ENCODE peak calls at places on chromosomes 16 and 17, in six cellular contexts. U is K562, M is HepG2, D is H1, T is GM12878, B is GM12892. Y is an unnamed sample.

GRCh38 chr17:2563061-2563460 is 30.4 kb upstream of the PAFAH1B1 start:
- DNase-seq in T (no peak), D (no peak), U (no peak), B (no peak), M (no peak), Y (no peak)

GRCh38 chr17:9905902-9906301 is 831 bp upstream of the RCVRN start:
- DNase-seq in T (no peak), D (peak), B (peak), M (peak), U (peak), Y (peak)

GRCh38 chr17:41567317-41567716 is 4.5 kb downstream of the KRT9 start:
- DNase-seq in M (no peak), U (no peak), D (no peak), T (no peak), B (no peak), Y (no peak)

GRCh38 chr17:3636908-3637373 is 381 bp downstream of the CTNS start:
- DNase-seq in T (no peak), D (no peak), M (no peak), B (no peak), U (no peak), Y (no peak)

GRCh38 chr16:27544671-27545070 is 5.0 kb downstream of the GTF3C1 start:
- DNase-seq in B (no peak), M (no peak), U (no peak), D (no peak), T (no peak), Y (no peak)

GRCh38 chr17:35578195-35578928 is at the start of gene PEX12:
- DNase-seq in B (peak), T (peak), D (peak), M (peak), U (peak), Y (peak)

GRCh38 chr17:933168-934083 is 46.1 kb downstream of the NXN start:
- DNase-seq in U (peak), B (no peak), M (peak), T (no peak), D (no peak), Y (no peak)

GRCh38 chr17:81917565-81918332 is at the start of gene SIRT7:
- DNase-seq in T (peak), D (peak), M (peak), U (peak), B (peak), Y (peak)

GRCh38 chr16:30876867-30877266 is 17.0 kb downstream of the BCL7C start:
- DNase-seq in U (peak), T (no peak), B (no peak), M (peak), D (no peak), Y (no peak)

GRCh38 chr17:77107506-77108433 is 33.0 kb upstream of the SEC14L1 start:
- DNase-seq in T (peak), M (no peak), B (peak), D (no peak), U (peak), Y (no peak)

GRCh38 chr16:84810518-84811273 is 9.1 kb upstream of the CRISPLD2 start:
- DNase-seq in D (no peak), U (no peak), B (no peak), T (peak), M (no peak), Y (no peak)

GRCh38 chr17:81244358-81245023 is 5.4 kb downstream of the NDUFAF8 start:
- DNase-seq in D (no peak), U (no peak), B (no peak), T (no peak), M (no peak), Y (no peak)

GRCh38 chr16:19348578-19349315 is 63.2 kb downstream of the CLEC19A start:
- DNase-seq in T (no peak), B (no peak), U (no peak), D (peak), M (no peak), Y (no peak)

GRCh38 chr16:66399930-66400329 is 27.2 kb upstream of the BEAN1 start:
- DNase-seq in T (no peak), B (no peak), U (no peak), M (no peak), D (no peak), Y (no peak)

GRCh38 chr17:39927928-39928867 is 666 bp downstream of the LRRC3C start:
- DNase-seq in U (peak), D (peak), B (no peak), M (peak), T (no peak), Y (no peak)

GRCh38 chr16:67431805-67432476 is 1.0 kb downstream of the HSD11B2 start:
- DNase-seq in U (no peak), T (no peak), D (no peak), B (no peak), M (no peak), Y (no peak)

GRCh38 chr17:8467527-8467926 is 31.8 kb downstream of the NDEL1 start:
- DNase-seq in B (no peak), U (no peak), M (no peak), T (no peak), D (no peak), Y (no peak)

GRCh38 chr16:10817963-10818941 is at the start of gene TVP23A:
- DNase-seq in U (peak), M (no peak), B (no peak), T (no peak), D (peak), Y (no peak)

GRCh38 chr17:68141050-68141449 is 105.5 kb downstream of the KPNA2 start:
- DNase-seq in U (no peak), T (no peak), D (no peak), M (no peak), B (no peak), Y (no peak)

GRCh38 chr17:27533874-27534815 is 77.9 kb downstream of the KSR1 start:
- DNase-seq in B (no peak), U (no peak), M (no peak), T (no peak), D (no peak), Y (no peak)

GRCh38 chr17:28033972-28034714 is 8.3 kb upstream of the NLK start:
- DNase-seq in B (no peak), M (no peak), T (no peak), U (peak), D (no peak), Y (no peak)

GRCh38 chr16:80622007-80622406 is 81.2 kb downstream of the DYNLRB2 start:
- DNase-seq in B (no peak), U (no peak), T (no peak), M (no peak), D (no peak), Y (no peak)

GRCh38 chr17:68103148-68103547 is 67.6 kb downstream of the KPNA2 start:
- DNase-seq in B (no peak), M (no peak), D (no peak), T (no peak), U (no peak), Y (no peak)

GRCh38 chr17:17613708-17614114 is 22.2 kb upstream of the PEMT start:
- DNase-seq in M (peak), U (peak), D (peak), T (no peak), B (no peak), Y (peak)

GRCh38 chr16:53817117-53817516 is 113.2 kb downstream of the FTO start:
- DNase-seq in B (no peak), M (no peak), U (no peak), D (no peak), T (no peak), Y (no peak)

GRCh38 chr17:4189280-4189679 is 46.3 kb downstream of the CYB5D2 start:
- DNase-seq in U (no peak), B (no peak), D (no peak), T (no peak), M (no peak), Y (no peak)

GRCh38 chr16:77759821-77760220 is 28.5 kb upstream of the VAT1L start:
- DNase-seq in T (no peak), B (no peak), M (no peak), D (no peak), U (no peak), Y (no peak)

GRCh38 chr17:78937561-78937960 is 12.4 kb upstream of the TIMP2 start:
- DNase-seq in D (no peak), B (no peak), U (peak), M (no peak), T (no peak), Y (no peak)

GRCh38 chr17:48555183-48555615 is 10.3 kb upstream of the HOXB2 start:
- DNase-seq in T (no peak), M (no peak), B (no peak), D (no peak), U (peak), Y (no peak)

GRCh38 chr16:27752241-27752640 is 202.3 kb downstream of the KATNIP start:
- DNase-seq in B (no peak), M (no peak), U (no peak), D (no peak), T (no peak), Y (no peak)

GRCh38 chr17:968812-969766 is 10.5 kb downstream of the NXN start:
- DNase-seq in D (no peak), B (no peak), T (no peak), U (no peak), M (no peak), Y (no peak)

GRCh38 chr17:60472449-60472848 is 50.2 kb downstream of the CHCT1 start:
- DNase-seq in U (no peak), T (no peak), B (no peak), M (no peak), D (no peak), Y (no peak)

GRCh38 chr17:72192409-72193192 is 71.8 kb downstream of the SOX9 start:
- DNase-seq in T (no peak), B (no peak), M (no peak), D (no peak), U (no peak), Y (no peak)

GRCh38 chr17:70320642-70321345 is 151.5 kb downstream of the KCNJ2 start:
- DNase-seq in T (no peak), D (no peak), M (no peak), B (no peak), U (no peak), Y (no peak)

GRCh38 chr17:73191443-73192218 is 1.2 kb upstream of the COG1 start:
- DNase-seq in U (peak), T (no peak), B (peak), D (peak), M (peak), Y (peak)

GRCh38 chr16:75017670-75018525 is 19.1 kb downstream of the ZNRF1 start:
- DNase-seq in T (no peak), D (no peak), B (no peak), U (no peak), M (no peak), Y (no peak)

GRCh38 chr17:41307647-41308046 is 1.5 kb downstream of the KRTAP16-1 start:
- DNase-seq in T (no peak), B (no peak), U (no peak), M (no peak), D (no peak), Y (no peak)

GRCh38 chr17:19867654-19868395 is at the start of gene ULK2:
- DNase-seq in M (no peak), U (no peak), B (peak), D (peak), T (no peak), Y (peak)
- TF ChIP-seq POLR2A in M (no peak), U (no peak), B (peak), D (no peak), T (peak), Y (no peak)

GRCh38 chr17:50584749-50585148 is 24.2 kb downstream of the CACNA1G start:
- DNase-seq in U (no peak), B (no peak), M (no peak), T (no peak), D (no peak), Y (no peak)
- TF ChIP-seq TAF1 in U (no peak), B (no peak), M (no peak), T (no peak), D (no peak), Y (no peak)

GRCh38 chr17:6475411-6475810 is 31.2 kb downstream of the PIMREG start:
- DNase-seq in U (no peak), T (no peak), B (no peak), M (no peak), D (no peak), Y (no peak)

GRCh38 chr17:6474376-6474775 is 30.1 kb downstream of the PIMREG start:
- DNase-seq in U (no peak), T (no peak), D (no peak), M (no peak), B (no peak), Y (no peak)

GRCh38 chr17:6476061-6476833 is 32.0 kb downstream of the PIMREG start:
- DNase-seq in T (no peak), M (no peak), U (peak), B (no peak), D (no peak), Y (no peak)

GRCh38 chr17:6473128-6473767 is 29.0 kb downstream of the PIMREG start:
- DNase-seq in U (peak), M (peak), B (peak), T (no peak), D (peak), Y (peak)

DNA sequence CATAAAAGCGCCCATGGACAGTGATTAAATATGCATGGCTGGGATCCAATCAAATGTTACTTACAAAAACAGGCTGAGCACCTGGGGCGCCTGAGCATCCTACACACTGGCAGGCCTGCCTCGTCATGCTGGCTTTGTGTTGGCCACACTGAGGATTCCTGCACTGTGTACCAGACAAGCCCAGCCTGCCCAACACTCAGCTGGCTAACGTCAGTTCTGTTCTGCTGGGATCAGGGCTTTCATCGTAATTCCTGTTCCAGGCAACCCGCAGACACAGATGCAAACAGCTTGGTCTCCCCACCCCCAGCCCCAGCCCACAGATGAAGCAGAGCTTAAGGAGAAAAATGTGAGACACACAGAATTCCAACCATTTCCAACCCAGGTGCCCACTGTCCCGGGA is 30.7 kb downstream of the PIMREG start:
- DNase-seq in D (no peak), T (no peak), U (no peak), B (no peak), M (no peak), Y (no peak)
- TF ChIP-seq POLR2AphosphoS5 in D (no peak), T (no peak), U (no peak), B (no peak), M (no peak), Y (no peak)

DNA sequence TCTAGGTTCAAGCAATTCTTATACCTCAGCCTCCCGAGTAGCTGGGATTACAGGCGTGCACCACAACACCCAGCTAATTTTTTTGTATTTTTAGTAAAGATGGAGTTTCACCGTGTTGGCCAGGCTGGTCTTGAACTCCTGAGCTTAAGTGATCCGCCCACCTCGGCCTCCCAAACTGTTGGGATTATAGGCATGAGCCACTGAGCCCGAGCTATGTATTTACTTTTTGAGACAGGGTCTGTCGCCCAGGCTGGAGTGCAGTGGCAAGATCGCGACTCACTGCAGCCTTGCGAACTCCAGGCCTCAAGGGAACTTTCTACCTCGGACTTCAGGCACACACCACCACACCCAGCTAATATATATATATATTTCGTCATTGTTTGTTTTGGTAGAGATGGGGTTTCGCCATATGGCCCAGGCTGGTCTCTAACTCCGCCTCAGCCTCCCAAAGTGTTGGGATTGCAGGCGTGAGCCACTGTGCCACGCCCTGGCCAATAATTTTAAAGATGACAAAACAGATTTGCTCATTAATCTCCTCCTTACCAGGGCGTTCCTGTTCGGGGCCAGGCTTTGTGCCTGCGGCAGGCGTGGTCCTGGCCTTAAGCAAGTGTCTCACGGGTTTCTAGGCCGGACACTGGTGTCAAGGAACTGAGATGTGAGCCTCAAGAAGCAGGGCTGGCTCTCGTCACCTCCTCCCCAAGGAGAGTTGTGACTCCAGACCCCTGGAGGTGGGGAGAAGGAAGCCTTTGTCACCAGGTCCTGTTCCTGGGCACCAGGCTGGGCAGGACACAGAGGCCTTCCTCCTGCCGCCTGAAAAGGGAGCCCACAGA is 4.3 kb upstream of the NPW start:
- DNase-seq in B (no peak), M (peak), U (no peak), D (no peak), T (no peak), Y (no peak)
- TF ChIP-seq POLR2A in B (no peak), M (no peak), U (no peak), D (no peak), T (no peak), Y (no peak)